ENCODE peak calls at places on chromosomes 3 and 15, in ten cellular contexts. V is OCI-LY7; J is left ventricle myocardium inferior; S is kidney; F is tibial artery; A is HTR-8/SVneo; K is activated T-helper 9 cell treated with anti-CD3 and anti-CD28 coated beads, Interleukin-2, amount 50 U/mL, for 16 hours; E is CD8-positive, alpha-beta memory T cell; N is fibroblast of lung; L is activated CD4-positive, CD25-positive, alpha-beta regulatory T cell. M is an unnamed sample.

GRCh38 chr3:133750201-133750748 is 4.1 kb downstream of the TF start:
- DNase-seq in K (no peak), L (no peak), S (no peak), J (no peak), N (no peak), F (no peak), E (no peak), V (no peak), A (no peak), M (no peak)

GRCh38 chr3:37741644-37742043 is 120.0 kb upstream of the CTDSPL start:
- DNase-seq in V (peak), A (peak), K (no peak), S (no peak), L (no peak), J (peak), F (peak), N (no peak), E (no peak), M (no peak)

GRCh38 chr3:122958290-122958689 is 69.3 kb downstream of the SEMA5B start:
- DNase-seq in E (no peak), F (no peak), A (no peak), V (no peak), K (no peak), J (no peak), S (no peak), N (no peak), L (no peak), M (no peak)

GRCh38 chr3:111910806-111911205 is 51.7 kb downstream of the PHLDB2 start:
- DNase-seq in V (no peak), N (peak), K (no peak), E (no peak), S (no peak), F (no peak), L (no peak), J (no peak), A (no peak), M (no peak)

GRCh38 chr3:192514754-192515660 is 212.3 kb downstream of the FGF12 start:
- DNase-seq in S (peak), E (no peak), F (no peak), A (no peak), N (no peak), K (no peak), L (no peak), J (no peak), V (no peak), M (peak)

GRCh38 chr3:71446734-71447133 is 136.8 kb downstream of the FOXP1 start:
- DNase-seq in F (no peak), J (no peak), A (no peak), N (no peak), K (no peak), V (no peak), S (no peak), E (no peak), L (no peak), M (no peak)

GRCh38 chr15:35690698-35691116 is 144.7 kb upstream of the DPH6 start:
- DNase-seq in S (no peak), K (no peak), J (no peak), E (no peak), L (no peak), A (no peak), F (peak), N (peak), V (no peak), M (no peak)

GRCh38 chr3:101878589-101878988 is 29.3 kb downstream of the NFKBIZ start:
- DNase-seq in N (no peak), F (no peak), S (no peak), L (no peak), J (no peak), A (no peak), E (no peak), K (no peak), V (no peak), M (no peak)

GRCh38 chr15:83775738-83776137 is 121.8 kb downstream of the ADAMTSL3 start:
- DNase-seq in N (no peak), A (no peak), L (no peak), S (no peak), V (no peak), F (no peak), E (no peak), J (no peak), K (no peak), M (peak)

GRCh38 chr3:62229908-62230307 is 143.4 kb downstream of the FEZF2 start:
- DNase-seq in V (no peak), S (no peak), E (no peak), K (no peak), F (no peak), L (no peak), J (no peak), N (peak), A (peak), M (no peak)

GRCh38 chr3:123064506-123064905 is 2.3 kb upstream of the PDIA5 start:
- DNase-seq in L (no peak), S (no peak), K (no peak), E (no peak), N (no peak), F (no peak), A (no peak), J (no peak), V (no peak), M (no peak)

GRCh38 chr3:151440940-151441339 is 19.9 kb downstream of the IGSF10 start:
- DNase-seq in A (no peak), S (no peak), J (no peak), V (no peak), L (no peak), K (no peak), F (no peak), E (no peak), N (no peak), M (no peak)

GRCh38 chr15:68299436-68299835 is 21.9 kb downstream of the FEM1B start:
- DNase-seq in A (no peak), V (no peak), N (peak), F (no peak), E (no peak), S (no peak), J (no peak), K (no peak), L (no peak), M (no peak)

GRCh38 chr15:40746916-40747418 is 8.1 kb downstream of the RMDN3 start:
- DNase-seq in S (no peak), E (no peak), V (no peak), K (no peak), F (no peak), L (no peak), N (no peak), A (no peak), J (no peak), M (no peak)

GRCh38 chr15:42931702-42932486 is 11.3 kb upstream of the TTBK2 start:
- DNase-seq in E (no peak), S (no peak), F (no peak), N (no peak), A (no peak), L (no peak), V (no peak), J (no peak), K (no peak), M (no peak)

GRCh38 chr3:105700575-105700974 is 168.2 kb downstream of the CBLB start:
- DNase-seq in J (no peak), N (no peak), F (no peak), S (no peak), E (no peak), A (no peak), L (no peak), V (no peak), K (no peak), M (no peak)

M was measured in GM12865.